ENCODE peak calls at places on chromosomes 1 and 21, in ten cellular contexts. One of them, this sample, is unnamed.

GRCh38 chr1:160076295-160076694 is 5.0 kb upstream of the KCNJ9 start:
- DNase-seq in NCI-H345: no peak
- DNase-seq in iris pigment epithelial cell: no peak
- DNase-seq in AG09319: no peak
- DNase-seq in A549: no peak
- DNase-seq in NT2/D1: no peak
- DNase-seq in hypothalamus: no peak
- DNase-seq in left ventricle myocardium inferior: no peak
- DNase-seq in activated T-cell treated with anti-CD3 and anti-CD28 coated beads for 1 hour: no peak
- DNase-seq in activated T-helper 9 cell treated with anti-CD3 and anti-CD28 coated beads, Interleukin-2, amount 50 U/mL, for 16 hours: no peak
- DNase-seq in this sample: no peak

GRCh38 chr1:197402189-197402588 is 134.1 kb downstream of the CRB1 start:
- DNase-seq in NCI-H345: no peak
- DNase-seq in iris pigment epithelial cell: no peak
- DNase-seq in AG09319: no peak
- DNase-seq in A549: no peak
- DNase-seq in NT2/D1: no peak
- DNase-seq in hypothalamus: no peak
- DNase-seq in left ventricle myocardium inferior: no peak
- DNase-seq in activated T-cell treated with anti-CD3 and anti-CD28 coated beads for 1 hour: no peak
- DNase-seq in activated T-helper 9 cell treated with anti-CD3 and anti-CD28 coated beads, Interleukin-2, amount 50 U/mL, for 16 hours: no peak
- DNase-seq in this sample: no peak

GRCh38 chr1:45008516-45008915 is 2.6 kb downstream of the HECTD3 start:
- DNase-seq in NCI-H345: no peak
- DNase-seq in iris pigment epithelial cell: no peak
- DNase-seq in AG09319: no peak
- DNase-seq in A549: no peak
- DNase-seq in NT2/D1: no peak
- DNase-seq in hypothalamus: no peak
- DNase-seq in left ventricle myocardium inferior: no peak
- DNase-seq in activated T-cell treated with anti-CD3 and anti-CD28 coated beads for 1 hour: no peak
- DNase-seq in activated T-helper 9 cell treated with anti-CD3 and anti-CD28 coated beads, Interleukin-2, amount 50 U/mL, for 16 hours: no peak
- DNase-seq in this sample: no peak

GRCh38 chr1:207619833-207620572 is 24.9 kb upstream of the CR1L start:
- DNase-seq in NCI-H345: peak; percentile 18
- DNase-seq in iris pigment epithelial cell: peak; percentile 45
- DNase-seq in AG09319: no peak
- DNase-seq in A549: peak; percentile 28
- DNase-seq in NT2/D1: no peak
- DNase-seq in hypothalamus: no peak
- DNase-seq in left ventricle myocardium inferior: no peak
- DNase-seq in activated T-cell treated with anti-CD3 and anti-CD28 coated beads for 1 hour: no peak
- DNase-seq in activated T-helper 9 cell treated with anti-CD3 and anti-CD28 coated beads, Interleukin-2, amount 50 U/mL, for 16 hours: no peak
- DNase-seq in this sample: no peak

GRCh38 chr1:186655877-186656276 is 24.3 kb downstream of the PTGS2 start:
- DNase-seq in NCI-H345: no peak
- DNase-seq in iris pigment epithelial cell: no peak
- DNase-seq in AG09319: no peak
- DNase-seq in A549: no peak
- DNase-seq in NT2/D1: no peak
- DNase-seq in hypothalamus: no peak
- DNase-seq in left ventricle myocardium inferior: no peak
- DNase-seq in activated T-cell treated with anti-CD3 and anti-CD28 coated beads for 1 hour: no peak
- DNase-seq in activated T-helper 9 cell treated with anti-CD3 and anti-CD28 coated beads, Interleukin-2, amount 50 U/mL, for 16 hours: no peak
- DNase-seq in this sample: no peak

GRCh38 chr1:90502696-90503095 is 214.4 kb downstream of the BARHL2 start:
- DNase-seq in NCI-H345: no peak
- DNase-seq in iris pigment epithelial cell: no peak
- DNase-seq in AG09319: no peak
- DNase-seq in A549: no peak
- DNase-seq in NT2/D1: peak; percentile 43
- DNase-seq in hypothalamus: no peak
- DNase-seq in left ventricle myocardium inferior: no peak
- DNase-seq in activated T-cell treated with anti-CD3 and anti-CD28 coated beads for 1 hour: no peak
- DNase-seq in activated T-helper 9 cell treated with anti-CD3 and anti-CD28 coated beads, Interleukin-2, amount 50 U/mL, for 16 hours: no peak
- DNase-seq in this sample: no peak

GRCh38 chr1:94118013-94118412 is 2.9 kb downstream of the ABCA4 start:
- DNase-seq in NCI-H345: no peak
- DNase-seq in iris pigment epithelial cell: no peak
- DNase-seq in AG09319: no peak
- DNase-seq in A549: no peak
- DNase-seq in NT2/D1: no peak
- DNase-seq in hypothalamus: no peak
- DNase-seq in left ventricle myocardium inferior: no peak
- DNase-seq in activated T-cell treated with anti-CD3 and anti-CD28 coated beads for 1 hour: no peak
- DNase-seq in activated T-helper 9 cell treated with anti-CD3 and anti-CD28 coated beads, Interleukin-2, amount 50 U/mL, for 16 hours: no peak
- DNase-seq in this sample: no peak

GRCh38 chr1:24932284-24932683 is 2.2 kb upstream of the RUNX3 start:
- DNase-seq in NCI-H345: peak; percentile 16
- DNase-seq in iris pigment epithelial cell: no peak
- DNase-seq in AG09319: no peak
- DNase-seq in A549: peak; percentile 68
- DNase-seq in NT2/D1: no peak
- DNase-seq in hypothalamus: no peak
- DNase-seq in left ventricle myocardium inferior: peak; percentile 42
- DNase-seq in activated T-cell treated with anti-CD3 and anti-CD28 coated beads for 1 hour: peak; percentile 53
- DNase-seq in activated T-helper 9 cell treated with anti-CD3 and anti-CD28 coated beads, Interleukin-2, amount 50 U/mL, for 16 hours: peak; percentile 53
- DNase-seq in this sample: no peak

GRCh38 chr1:234309598-234310459 is 63.4 kb upstream of the COA6 start:
- DNase-seq in NCI-H345: peak; percentile 96
- DNase-seq in iris pigment epithelial cell: peak; percentile 52
- DNase-seq in AG09319: peak; percentile 7
- DNase-seq in A549: peak; percentile 86
- DNase-seq in NT2/D1: peak; percentile 87
- DNase-seq in hypothalamus: peak; percentile 8
- DNase-seq in left ventricle myocardium inferior: peak; percentile 40
- DNase-seq in activated T-cell treated with anti-CD3 and anti-CD28 coated beads for 1 hour: peak; percentile 50
- DNase-seq in activated T-helper 9 cell treated with anti-CD3 and anti-CD28 coated beads, Interleukin-2, amount 50 U/mL, for 16 hours: peak; percentile 51
- DNase-seq in this sample: peak; percentile 92

GRCh38 chr21:25953659-25954058 is 216.9 kb downstream of the APP start:
- DNase-seq in NCI-H345: no peak
- DNase-seq in iris pigment epithelial cell: no peak
- DNase-seq in AG09319: no peak
- DNase-seq in A549: no peak
- DNase-seq in NT2/D1: no peak
- DNase-seq in hypothalamus: no peak
- DNase-seq in left ventricle myocardium inferior: no peak
- DNase-seq in activated T-cell treated with anti-CD3 and anti-CD28 coated beads for 1 hour: no peak
- DNase-seq in activated T-helper 9 cell treated with anti-CD3 and anti-CD28 coated beads, Interleukin-2, amount 50 U/mL, for 16 hours: no peak
- DNase-seq in this sample: no peak

GRCh38 chr1:2229032-2229920 is 1.2 kb downstream of the SKI start:
- DNase-seq in NCI-H345: peak; percentile 68
- DNase-seq in iris pigment epithelial cell: peak; percentile 63
- DNase-seq in AG09319: no peak
- DNase-seq in A549: no peak
- DNase-seq in NT2/D1: no peak
- DNase-seq in hypothalamus: no peak
- DNase-seq in left ventricle myocardium inferior: peak; percentile 78
- DNase-seq in activated T-cell treated with anti-CD3 and anti-CD28 coated beads for 1 hour: no peak
- DNase-seq in activated T-helper 9 cell treated with anti-CD3 and anti-CD28 coated beads, Interleukin-2, amount 50 U/mL, for 16 hours: peak; percentile 36
- DNase-seq in this sample: no peak

GRCh38 chr1:53644909-53645689 is 93.9 kb downstream of the GLIS1 start:
- DNase-seq in NCI-H345: no peak
- DNase-seq in iris pigment epithelial cell: peak; percentile 19
- DNase-seq in AG09319: no peak
- DNase-seq in A549: no peak
- DNase-seq in NT2/D1: no peak
- DNase-seq in hypothalamus: no peak
- DNase-seq in left ventricle myocardium inferior: no peak
- DNase-seq in activated T-cell treated with anti-CD3 and anti-CD28 coated beads for 1 hour: no peak
- DNase-seq in activated T-helper 9 cell treated with anti-CD3 and anti-CD28 coated beads, Interleukin-2, amount 50 U/mL, for 16 hours: no peak
- DNase-seq in this sample: no peak

GRCh38 chr1:67439277-67440029 is 9.3 kb upstream of the SERBP1 start:
- DNase-seq in NCI-H345: no peak
- DNase-seq in iris pigment epithelial cell: peak; percentile 54
- DNase-seq in AG09319: no peak
- DNase-seq in A549: no peak
- DNase-seq in NT2/D1: no peak
- DNase-seq in hypothalamus: no peak
- DNase-seq in left ventricle myocardium inferior: no peak
- DNase-seq in activated T-cell treated with anti-CD3 and anti-CD28 coated beads for 1 hour: no peak
- DNase-seq in activated T-helper 9 cell treated with anti-CD3 and anti-CD28 coated beads, Interleukin-2, amount 50 U/mL, for 16 hours: no peak
- DNase-seq in this sample: no peak

GRCh38 chr1:245986404-245987221 is 520.5 kb downstream of the SMYD3 start:
- DNase-seq in NCI-H345: no peak
- DNase-seq in iris pigment epithelial cell: peak; percentile 92
- DNase-seq in AG09319: peak; percentile 41
- DNase-seq in A549: peak; percentile 9
- DNase-seq in NT2/D1: no peak
- DNase-seq in hypothalamus: no peak
- DNase-seq in left ventricle myocardium inferior: no peak
- DNase-seq in activated T-cell treated with anti-CD3 and anti-CD28 coated beads for 1 hour: no peak
- DNase-seq in activated T-helper 9 cell treated with anti-CD3 and anti-CD28 coated beads, Interleukin-2, amount 50 U/mL, for 16 hours: no peak
- DNase-seq in this sample: no peak